ENCODE peak calls at places on chromosomes 3 and 15, in seven cellular contexts. O is CD4-positive, alpha-beta memory T cell; X is HFF-Myc; A is brain microvascular endothelial cell; G is IMR-90; N is aorta; U is tibial artery. P is an unnamed sample.

GRCh38 chr15:67839358-67839928 is 402 bp downstream of the RNU6-1 start:
- DNase-seq in O (peak; percentile 68), X (no peak), A (no peak), G (peak; percentile 27), N (no peak), U (no peak), P (peak; percentile 54)

GRCh38 chr15:99145005-99145404 is 40.1 kb downstream of the SYNM start:
- DNase-seq in O (no peak), X (no peak), A (no peak), G (no peak), N (no peak), U (no peak), P (no peak)

GRCh38 chr3:51819709-51820406 is 40.8 kb upstream of the IQCF6 start:
- DNase-seq in O (no peak), X (no peak), A (no peak), G (no peak), N (no peak), U (no peak), P (no peak)

GRCh38 chr3:66493464-66494099 is 7.2 kb downstream of the LRIG1 start:
- DNase-seq in O (no peak), X (no peak), A (no peak), G (no peak), N (no peak), U (peak; percentile 23), P (no peak)

GRCh38 chr3:187919018-187919417 is 173.8 kb upstream of the BCL6 start:
- DNase-seq in O (peak; percentile 78), X (no peak), A (peak; percentile 39), G (no peak), N (no peak), U (no peak), P (no peak)

GRCh38 chr3:12993022-12993622 is 80.1 kb downstream of the IQSEC1 start:
- DNase-seq in O (no peak), X (no peak), A (no peak), G (peak; percentile 11), N (peak; percentile 61), U (no peak), P (peak; percentile 67)

GRCh38 chr3:131728898-131729297 is 226.1 kb upstream of the MRPL3 start:
- DNase-seq in O (no peak), X (no peak), A (no peak), G (no peak), N (no peak), U (no peak), P (no peak)

GRCh38 chr15:63439536-63440264 is 58.1 kb upstream of the CA12 start:
- DNase-seq in O (no peak), X (no peak), A (no peak), G (peak; percentile 65), N (no peak), U (no peak), P (no peak)

GRCh38 chr3:30232142-30232541 is 374.3 kb upstream of the TGFBR2 start:
- DNase-seq in O (no peak), X (peak; percentile 54), A (no peak), G (peak; percentile 73), N (no peak), U (no peak), P (no peak)

GRCh38 chr3:163523375-163523774 is 1554.9 kb downstream of the SI start:
- DNase-seq in O (no peak), X (no peak), A (no peak), G (no peak), N (no peak), U (no peak), P (no peak)

GRCh38 chr3:34073141-34073540 is 274.7 kb downstream of the PDCD6IP start:
- DNase-seq in O (no peak), X (no peak), A (no peak), G (no peak), N (no peak), U (no peak), P (no peak)

GRCh38 chr3:73582535-73582934 is 42.2 kb downstream of the PDZRN3 start:
- DNase-seq in O (no peak), X (no peak), A (no peak), G (no peak), N (no peak), U (no peak), P (no peak)

GRCh38 chr3:184815046-184815930 is 3.3 kb downstream of the VPS8 start:
- DNase-seq in O (peak; percentile 66), X (peak; percentile 26), A (peak; percentile 79), G (peak; percentile 96), N (no peak), U (no peak), P (peak; percentile 58)

GRCh38 chr3:143565943-143566342 is 282.3 kb downstream of the SLC9A9 start:
- DNase-seq in O (no peak), X (no peak), A (no peak), G (no peak), N (no peak), U (no peak), P (peak; percentile 47)

GRCh38 chr15:81000144-81000625 is 538 bp upstream of the TLNRD1 start:
- DNase-seq in O (no peak), X (no peak), A (no peak), G (no peak), N (no peak), U (no peak), P (peak; percentile 47)

GRCh38 chr3:102536479-102536878 is 101.7 kb downstream of the ZPLD1 start:
- DNase-seq in O (no peak), X (peak; percentile 19), A (peak; percentile 16), G (peak; percentile 33), N (no peak), U (no peak), P (peak; percentile 76)

GRCh38 chr3:65847947-65848346 is 190.8 kb downstream of the MAGI1 start:
- DNase-seq in O (no peak), X (no peak), A (no peak), G (no peak), N (no peak), U (no peak), P (no peak)

GRCh38 chr3:159168788-159169187 is 366.9 kb downstream of the MFSD1 start:
- DNase-seq in O (no peak), X (no peak), A (no peak), G (no peak), N (no peak), U (no peak), P (no peak)

GRCh38 chr3:46692566-46692983 is 904 bp downstream of the ALS2CL start:
- DNase-seq in O (no peak), X (no peak), A (no peak), G (no peak), N (peak; percentile 58), U (no peak), P (no peak)

GRCh38 chr3:177281292-177281942 is 84.1 kb upstream of the TBL1XR1 start:
- DNase-seq in O (no peak), X (no peak), A (no peak), G (no peak), N (no peak), U (no peak), P (no peak)

GRCh38 chr3:43372007-43372754 is 85.8 kb downstream of the SNRK start:
- DNase-seq in O (no peak), X (no peak), A (no peak), G (no peak), N (peak; percentile 22), U (no peak), P (no peak)

GRCh38 chr3:126996905-126997304 is 14.0 kb downstream of the PLXNA1 start:
- DNase-seq in O (no peak), X (no peak), A (no peak), G (peak; percentile 15), N (peak; percentile 78), U (no peak), P (peak; percentile 54)

GRCh38 chr3:126998728-126999127 is 15.8 kb downstream of the PLXNA1 start:
- DNase-seq in O (no peak), X (no peak), A (no peak), G (no peak), N (no peak), U (no peak), P (no peak)

GRCh38 chr3:126998320-126998719 is 15.4 kb downstream of the PLXNA1 start:
- DNase-seq in O (no peak), X (no peak), A (no peak), G (no peak), N (no peak), U (no peak), P (no peak)

GRCh38 chr3:126995926-126996512 is 13.1 kb downstream of the PLXNA1 start:
- DNase-seq in O (no peak), X (no peak), A (no peak), G (no peak), N (no peak), U (no peak), P (no peak)

GRCh38 chr3:126997455-126998038 is 14.6 kb downstream of the PLXNA1 start:
- DNase-seq in O (no peak), X (no peak), A (no peak), G (no peak), N (no peak), U (no peak), P (no peak)
- H3K4me3 ChIP-seq in O (no peak overlapping the region), X (no peak overlapping the region), A (no peak overlapping the region), G (no peak overlapping the region), N (no peak overlapping the region), U (no peak overlapping the region), P (no peak overlapping the region)

GRCh38 chr3:122578110-122578740 is 775 bp downstream of the PARP15 start:
- DNase-seq in O (no peak), X (no peak), A (no peak), G (no peak), N (no peak), U (no peak), P (no peak)
- H3K4me3 ChIP-seq in O (peak overlapping the region; percentile 66), X (peak overlapping the region; percentile 35), A (peak overlapping the region; percentile 61), G (no peak overlapping the region), N (no peak overlapping the region), U (peak overlapping the region; percentile 46), P (peak overlapping the region; percentile 78)

DNA sequence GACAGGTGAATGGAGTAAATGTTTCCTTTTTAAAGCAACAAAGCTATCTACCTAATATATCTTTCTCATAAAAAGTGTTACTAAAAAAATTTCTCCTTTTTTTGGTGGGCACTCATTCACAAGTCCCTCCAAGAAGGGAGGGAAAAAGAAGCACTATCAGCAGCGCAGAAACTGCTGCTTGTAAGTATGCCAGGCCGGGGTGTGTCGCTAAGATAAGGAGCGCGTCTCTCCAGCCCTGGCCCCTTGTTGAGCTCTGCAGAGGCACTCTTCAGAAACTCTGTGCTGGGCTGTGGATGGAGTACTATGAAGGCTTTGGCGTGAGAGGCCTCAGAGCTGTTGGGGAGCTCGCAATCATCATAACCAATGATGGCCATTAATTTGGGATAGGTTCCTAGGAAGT is 49.1 kb downstream of the ZDHHC3 start:
- DNase-seq in O (no peak), X (no peak), A (no peak), G (no peak), N (no peak), U (no peak), P (no peak)
- H3K4me3 ChIP-seq in O (no peak overlapping the region), X (no peak overlapping the region), A (no peak overlapping the region), G (no peak overlapping the region), N (no peak overlapping the region), U (no peak overlapping the region), P (no peak overlapping the region)

DNA sequence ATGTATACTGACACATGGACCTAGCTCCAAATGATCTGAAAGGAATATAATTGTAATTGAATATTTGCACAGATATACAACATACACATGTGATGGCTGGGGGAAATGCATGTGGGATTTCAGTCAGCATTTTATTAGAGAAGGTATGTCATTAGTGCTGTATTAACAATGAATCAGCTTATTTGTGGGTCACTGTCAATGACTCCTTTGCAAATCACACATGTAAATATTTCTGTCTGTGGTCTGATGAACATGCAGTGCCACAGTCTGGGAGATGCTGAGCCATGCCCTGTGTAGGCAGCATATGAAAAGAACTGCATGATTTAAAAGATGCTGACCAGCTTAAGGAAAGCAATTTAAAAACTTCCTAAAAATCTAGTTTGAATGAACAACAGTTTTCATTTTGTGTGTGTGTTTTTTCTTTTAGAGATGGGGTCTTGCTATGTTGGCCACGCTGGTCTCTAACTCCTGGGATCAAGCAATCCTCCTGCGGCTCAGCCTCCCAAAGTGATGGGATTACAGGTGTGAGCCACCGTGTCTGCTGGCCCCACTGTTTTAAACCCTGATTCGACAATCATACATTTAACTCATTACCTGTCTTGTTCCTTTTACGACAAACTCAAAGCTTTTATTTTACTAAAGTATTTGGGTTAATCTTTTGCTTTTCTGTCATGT is 808 bp upstream of the B3GNT5 start:
- DNase-seq in O (no peak), X (no peak), A (no peak), G (no peak), N (no peak), U (no peak), P (no peak)
- H3K4me3 ChIP-seq in O (no peak overlapping the region), X (no peak overlapping the region), A (no peak overlapping the region), G (no peak overlapping the region), N (peak overlapping the region; percentile 87), U (no peak overlapping the region), P (peak overlapping the region; percentile 94)